ENCODE peak calls at places on chromosome 18, in five cellular contexts. F, H, U, N and E are unnamed samples.
A peak's percentile ranks its signal among the peaks of the same experiment; 100 is the strongest.

GRCh38 chr18:11553098-11553940 is 56.1 kb upstream of the SLC35G4 start:
- DNase-seq in F (no peak), H (peak; percentile 82), U (no peak), N (peak; percentile 70), E (peak; percentile 70)

GRCh38 chr18:47602273-47602897 is 328.1 kb downstream of the SMAD2 start:
- DNase-seq in F (peak; percentile 14), H (no peak), U (no peak), N (no peak), E (no peak)

GRCh38 chr18:44725300-44726096 is 44.8 kb downstream of the SETBP1 start:
- DNase-seq in F (no peak), H (peak; percentile 71), U (no peak), N (peak; percentile 19), E (no peak)

GRCh38 chr18:80167947-80168745 is 59.1 kb downstream of the ADNP2 start:
- DNase-seq in F (no peak), H (no peak), U (peak; percentile 5), N (no peak), E (no peak)

GRCh38 chr18:69996951-69997798 is 49.5 kb upstream of the CD226 start:
- DNase-seq in F (no peak), H (no peak), U (no peak), N (no peak), E (no peak)

GRCh38 chr18:13377496-13377895 is 158.9 kb downstream of the LDLRAD4 start:
- DNase-seq in F (no peak), H (peak; percentile 19), U (no peak), N (no peak), E (no peak)

GRCh38 chr18:5519448-5520362 is 24.1 kb downstream of the EPB41L3 start:
- DNase-seq in F (no peak), H (peak; percentile 55), U (no peak), N (no peak), E (no peak)

GRCh38 chr18:59918320-59918755 is 18.5 kb downstream of the PMAIP1 start:
- DNase-seq in F (no peak), H (no peak), U (no peak), N (peak; percentile 41), E (no peak)

GRCh38 chr18:34913837-34914755 is 127.1 kb upstream of the MAPRE2 start:
- DNase-seq in F (no peak), H (peak; percentile 97), U (peak; percentile 68), N (no peak), E (no peak)

GRCh38 chr18:37346048-37346447 is 219.6 kb downstream of the CELF4 start:
- DNase-seq in F (no peak), H (no peak), U (no peak), N (no peak), E (no peak)

GRCh38 chr18:52175406-52175805 is 164.6 kb upstream of the DCC start:
- DNase-seq in F (no peak), H (no peak), U (no peak), N (no peak), E (no peak)

GRCh38 chr18:65768379-65768778 is 17.6 kb downstream of the CDH7 start:
- DNase-seq in F (no peak), H (peak; percentile 20), U (no peak), N (no peak), E (no peak)

GRCh38 chr18:49207373-49207772 is 253.1 kb downstream of the DYM start:
- DNase-seq in F (no peak), H (peak; percentile 50), U (no peak), N (no peak), E (no peak)

GRCh38 chr18:12679183-12679786 is 21.4 kb upstream of the SPIRE1 start:
- DNase-seq in F (no peak), H (peak; percentile 75), U (no peak), N (no peak), E (no peak)

GRCh38 chr18:23054553-23054952 is 80.7 kb upstream of the CABLES1 start:
- DNase-seq in F (no peak), H (no peak), U (no peak), N (no peak), E (no peak)

GRCh38 chr18:23049698-23050373 is 85.4 kb upstream of the CABLES1 start:
- DNase-seq in F (no peak), H (no peak), U (no peak), N (no peak), E (no peak)

GRCh38 chr18:23056315-23056714 is 79.0 kb upstream of the CABLES1 start:
- DNase-seq in F (no peak), H (no peak), U (no peak), N (no peak), E (no peak)

GRCh38 chr18:23057096-23057495 is 78.2 kb upstream of the CABLES1 start:
- DNase-seq in F (no peak), H (no peak), U (no peak), N (no peak), E (no peak)

DNA sequence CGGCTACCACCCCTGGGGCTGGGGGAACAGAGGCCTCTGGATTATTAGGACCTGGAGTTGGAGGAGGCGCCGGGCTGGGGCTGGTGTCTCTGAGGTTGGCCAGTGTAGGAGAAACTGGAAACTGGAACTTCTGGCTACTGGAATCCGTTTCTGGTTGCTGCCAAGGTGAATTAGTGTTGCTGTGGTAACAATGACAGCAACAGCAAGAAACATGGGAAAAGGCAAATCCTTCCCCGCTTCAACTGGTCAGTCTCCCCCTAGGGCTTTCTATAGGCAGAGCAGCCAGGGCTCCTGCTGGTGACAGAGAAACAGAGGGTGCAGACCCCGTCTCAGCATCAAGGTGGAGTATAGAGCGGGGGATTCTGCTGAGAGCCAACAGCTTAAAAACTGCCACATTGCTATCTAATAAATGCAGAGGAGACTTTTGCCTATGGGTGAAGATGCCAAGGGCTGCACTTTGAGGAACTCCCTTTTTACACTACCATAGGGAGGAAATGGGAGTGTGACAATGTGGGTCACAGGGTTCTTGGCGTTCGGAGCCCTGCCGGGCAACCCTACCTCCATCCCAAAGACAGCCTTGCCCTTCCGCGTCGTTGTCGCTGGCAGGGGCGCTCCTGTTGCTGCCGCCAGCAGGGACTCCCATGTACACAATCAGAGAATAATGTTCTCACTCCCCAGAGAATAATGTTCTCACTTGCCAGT is 81.4 kb upstream of the CABLES1 start:
- DNase-seq in F (peak; percentile 42), H (peak; percentile 67), U (no peak), N (no peak), E (no peak)
- TF ChIP-seq CTCF in F (no peak), H (peak; percentile 56), U (no peak), N (no peak), E (no peak)

DNA sequence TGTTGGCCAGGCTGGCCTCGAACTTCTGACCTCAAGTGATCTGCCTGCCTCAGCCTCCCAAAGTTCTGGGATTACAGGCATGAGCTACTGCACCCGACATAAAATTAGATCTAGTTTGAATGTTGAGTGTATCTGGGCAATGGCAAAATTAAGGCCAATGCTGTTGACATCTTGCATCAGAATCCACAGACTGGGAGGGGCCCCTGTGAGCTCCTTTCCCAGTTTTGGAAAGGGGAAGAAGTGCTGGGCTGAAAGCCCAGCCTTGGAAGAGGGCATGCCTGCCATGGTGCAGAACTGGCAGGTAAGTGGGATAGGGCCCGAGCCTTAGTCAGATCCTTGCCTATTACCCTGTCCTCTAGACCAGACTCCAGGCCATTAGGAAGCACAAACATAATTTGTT is 4.5 kb upstream of the MYOM1 start:
- DNase-seq in F (no peak), H (no peak), U (no peak), N (no peak), E (no peak)
- TF ChIP-seq CTCF in F (no peak), H (no peak), U (no peak), N (no peak), E (no peak)

GRCh38 chr18:28284132-28284531 is 107.2 kb upstream of the CDH2 start:
- DNase-seq in F (no peak), H (peak; percentile 35), U (no peak), N (no peak), E (no peak)
- TF ChIP-seq CTCF in F (no peak), H (no peak), U (no peak), N (no peak), E (no peak)

DNA sequence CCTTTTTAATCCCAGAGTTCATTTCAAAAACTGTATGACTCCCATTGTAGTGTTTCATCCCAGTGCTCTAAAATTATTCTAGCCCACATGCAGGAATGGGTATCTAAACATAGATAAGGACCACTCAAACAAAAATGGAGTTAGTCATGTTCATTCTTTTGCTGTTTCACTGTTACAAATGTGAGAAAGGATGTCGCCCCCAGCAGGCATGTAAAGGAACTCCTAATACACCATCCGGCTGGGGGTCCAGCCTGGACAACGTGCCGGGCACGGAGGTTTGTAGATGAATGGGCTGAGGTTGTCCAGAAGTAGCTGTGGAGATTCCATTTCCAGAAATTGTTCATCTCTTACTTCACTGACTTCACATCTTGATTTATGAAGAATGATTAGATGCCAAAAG is 101.9 kb upstream of the RAB12 start:
- DNase-seq in F (no peak), H (peak; percentile 29), U (no peak), N (peak; percentile 14), E (no peak)
- TF ChIP-seq CTCF in F (no peak), H (peak; percentile 61), U (no peak), N (peak; percentile 76), E (no peak)

GRCh38 chr18:31819106-31819924 is 58.6 kb upstream of the SLC25A52 start:
- DNase-seq in F (no peak), H (peak; percentile 81), U (no peak), N (peak; percentile 50), E (peak; percentile 45)
- TF ChIP-seq CTCF in F (no peak), H (peak; percentile 69), U (peak; percentile 74), N (peak; percentile 81), E (peak; percentile 69)

DNA sequence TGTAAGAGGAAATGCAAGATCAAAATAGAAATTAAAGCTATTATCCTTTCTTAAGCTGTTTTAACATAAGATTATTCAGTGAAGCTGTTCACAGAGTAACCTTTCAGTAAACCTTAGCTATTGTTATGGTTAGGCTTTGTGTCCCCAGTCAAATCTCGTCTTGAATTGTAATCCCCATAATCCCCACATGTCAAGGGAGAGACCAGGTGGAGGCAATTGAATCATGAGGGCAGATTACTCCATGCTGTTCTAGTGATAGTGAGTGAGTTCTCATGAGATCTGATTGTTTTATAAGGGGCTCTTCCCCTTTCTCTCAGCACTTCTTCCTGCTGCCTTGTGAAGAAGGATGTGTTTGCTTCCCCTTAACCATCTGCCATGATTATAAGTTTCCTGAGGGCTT is 424.4 kb downstream of the DSEL start:
- DNase-seq in F (no peak), H (no peak), U (no peak), N (no peak), E (no peak)
- TF ChIP-seq CTCF in F (no peak), H (no peak), U (no peak), N (no peak), E (no peak)

GRCh38 chr18:55269632-55270031 is 310.4 kb upstream of the CCDC68 start:
- DNase-seq in F (no peak), H (no peak), U (no peak), N (no peak), E (no peak)

GRCh38 chr18:55272510-55273243 is 313.4 kb upstream of the CCDC68 start:
- DNase-seq in F (no peak), H (no peak), U (no peak), N (no peak), E (no peak)

GRCh38 chr18:55280515-55280914 is 307.5 kb downstream of the TCF4 start:
- DNase-seq in F (no peak), H (peak; percentile 42), U (no peak), N (no peak), E (no peak)

GRCh38 chr18:55275042-55275897 is 312.7 kb downstream of the TCF4 start:
- DNase-seq in F (no peak), H (peak; percentile 66), U (peak; percentile 63), N (peak; percentile 11), E (no peak)
- TF ChIP-seq CTCF in F (no peak), H (peak; percentile 39), U (no peak), N (peak; percentile 51), E (no peak)